ENCODE peak calls at places on chromosome 6, in ten cellular contexts. C is stromal cell of bone marrow, S is prostate gland, O is psoas muscle, F is neural crest cell, Q is EL, Y is T-helper 1 cell, U is naive B cell, E is esophagus squamous epithelium, K is AG04450. V is an unnamed sample.

GRCh38 chr6:115064680-115065079 is 721.9 kb upstream of the HS3ST5 start:
- DNase-seq in C (no peak), S (no peak), O (no peak), F (no peak), Q (no peak), Y (no peak), U (no peak), E (no peak), K (no peak), V (no peak)

GRCh38 chr6:30837870-30838269 is 46.4 kb upstream of the DDR1 start:
- DNase-seq in C (no peak), S (no peak), O (no peak), F (no peak), Q (no peak), Y (no peak), U (no peak), E (no peak), K (no peak), V (no peak)

GRCh38 chr6:135088232-135088760 is 33.7 kb upstream of the HBS1L start:
- DNase-seq in C (no peak), S (no peak), O (no peak), F (no peak), Q (no peak), Y (no peak), U (no peak), E (no peak), K (no peak), V (no peak)

GRCh38 chr6:109454483-109455160 is 950 bp downstream of the MICAL1 start:
- DNase-seq in C (no peak), S (no peak), O (peak), F (no peak), Q (no peak), Y (peak), U (peak), E (peak), K (no peak), V (peak)

GRCh38 chr6:111750753-111751684 is 122.2 kb downstream of the FYN start:
- DNase-seq in C (no peak), S (no peak), O (no peak), F (no peak), Q (no peak), Y (peak), U (peak), E (no peak), K (no peak), V (no peak)

GRCh38 chr6:45677381-45677992 is 299.8 kb upstream of the SUPT3H start:
- DNase-seq in C (no peak), S (peak), O (no peak), F (no peak), Q (no peak), Y (no peak), U (peak), E (no peak), K (no peak), V (no peak)

GRCh38 chr6:20688710-20689500 is 154.6 kb downstream of the CDKAL1 start:
- DNase-seq in C (no peak), S (no peak), O (no peak), F (no peak), Q (peak), Y (no peak), U (no peak), E (no peak), K (no peak), V (no peak)

GRCh38 chr6:82702574-82702973 is 339.0 kb downstream of the TPBG start:
- DNase-seq in C (no peak), S (no peak), O (no peak), F (no peak), Q (no peak), Y (no peak), U (no peak), E (no peak), K (no peak), V (no peak)

GRCh38 chr6:158475344-158476302 is 84.3 kb upstream of the TMEM181 start:
- DNase-seq in C (no peak), S (peak), O (no peak), F (no peak), Q (peak), Y (no peak), U (no peak), E (no peak), K (no peak), V (no peak)

GRCh38 chr6:160979063-160979708 is 12.4 kb upstream of the MAP3K4 start:
- DNase-seq in C (peak), S (no peak), O (no peak), F (no peak), Q (no peak), Y (no peak), U (no peak), E (no peak), K (peak), V (no peak)

GRCh38 chr6:41546866-41547798 is 951 bp downstream of the FOXP4 start:
- DNase-seq in C (no peak), S (no peak), O (peak), F (no peak), Q (peak), Y (no peak), U (peak), E (no peak), K (no peak), V (no peak)

GRCh38 chr6:75296811-75297779 is 12.5 kb upstream of the TMEM30A start:
- DNase-seq in C (peak), S (no peak), O (no peak), F (no peak), Q (peak), Y (no peak), U (peak), E (no peak), K (no peak), V (no peak)

GRCh38 chr6:139372326-139373153 is 1.9 kb downstream of the CITED2 start:
- DNase-seq in C (no peak), S (no peak), O (no peak), F (no peak), Q (peak), Y (no peak), U (peak), E (no peak), K (no peak), V (no peak)

GRCh38 chr6:40755046-40755681 is 168.0 kb upstream of the LRFN2 start:
- DNase-seq in C (peak), S (no peak), O (no peak), F (no peak), Q (peak), Y (no peak), U (no peak), E (no peak), K (peak), V (no peak)

GRCh38 chr6:3349388-3350251 is 90.9 kb downstream of the PSMG4 start:
- DNase-seq in C (no peak), S (no peak), O (no peak), F (no peak), Q (no peak), Y (no peak), U (no peak), E (no peak), K (no peak), V (no peak)

GRCh38 chr6:157075549-157076426 is 247.5 kb downstream of the TMEM242 start:
- DNase-seq in C (no peak), S (no peak), O (no peak), F (no peak), Q (peak), Y (no peak), U (no peak), E (no peak), K (no peak), V (no peak)

GRCh38 chr6:125952764-125953501 is 3.6 kb upstream of the HINT3 start:
- DNase-seq in C (no peak), S (no peak), O (no peak), F (no peak), Q (peak), Y (no peak), U (no peak), E (no peak), K (no peak), V (no peak)